ENCODE peak calls at places on chromosomes 6 and 20, in four cellular contexts. T is activated naive CD4-positive, alpha-beta T cell; W is head of caudate nucleus; U is lower lobe of right lung. P is an unnamed sample.

GRCh38 chr6:126176266-126176665 is 163.6 kb upstream of the CENPW start:
- DNase-seq in T (no peak), W (no peak), U (no peak), P (no peak)

GRCh38 chr6:37454420-37455125 is 21.6 kb downstream of the CMTR1 start:
- DNase-seq in T (no peak), W (no peak), U (no peak), P (no peak)

GRCh38 chr20:3068986-3069900 is 2.2 kb upstream of the OXT start:
- DNase-seq in T (peak), W (no peak), U (no peak), P (no peak)

GRCh38 chr6:56399250-56399671 is 151.9 kb upstream of the COL21A1 start:
- DNase-seq in T (no peak), W (no peak), U (no peak), P (no peak)

GRCh38 chr6:166940643-166941068 is 15.7 kb downstream of the RNASET2 start:
- DNase-seq in T (no peak), W (no peak), U (no peak), P (no peak)

GRCh38 chr20:2521369-2522305 is 12.9 kb upstream of the ZNF343 start:
- DNase-seq in T (peak), W (peak), U (no peak), P (no peak)

GRCh38 chr20:9126527-9126926 is 57.6 kb downstream of the PLCB4 start:
- DNase-seq in T (no peak), W (no peak), U (no peak), P (no peak)

GRCh38 chr6:130900913-130901312 is 73.7 kb downstream of the SMLR1 start:
- DNase-seq in T (no peak), W (no peak), U (no peak), P (no peak)

GRCh38 chr6:100924574-100924973 is 43.4 kb upstream of the ASCC3 start:
- DNase-seq in T (no peak), W (no peak), U (no peak), P (no peak)

GRCh38 chr6:25172819-25173218 is 106.4 kb upstream of the CARMIL1 start:
- DNase-seq in T (no peak), W (no peak), U (no peak), P (no peak)

GRCh38 chr6:36519352-36519751 is 27.9 kb downstream of the STK38 start:
- DNase-seq in T (no peak), W (no peak), U (no peak), P (no peak)

GRCh38 chr6:119132211-119133004 is 53.9 kb upstream of the FAM184A start:
- DNase-seq in T (no peak), W (no peak), U (no peak), P (no peak)

GRCh38 chr6:37192669-37193068 is 22.7 kb downstream of the PIM1 start:
- DNase-seq in T (no peak), W (no peak), U (no peak), P (no peak)

GRCh38 chr6:7691675-7692452 is 34.0 kb upstream of the BMP6 start:
- DNase-seq in T (no peak), W (peak), U (no peak), P (no peak)